ENCODE peak calls at places on chromosomes 4 and X, in six cellular contexts. T is renal cortical epithelial cell, O is NCI-H774, K is brain microvascular endothelial cell, B is GM20000, V is dorsolateral prefrontal cortex. Y is an unnamed sample.

GRCh38 chrX:102548231-102548630 is 31.7 kb upstream of the TMSB15A start:
- DNase-seq in T (no peak), O (no peak), K (no peak), B (no peak), V (no peak), Y (no peak)

GRCh38 chrX:133448512-133449076 is 33.3 kb upstream of the GPC4 start:
- DNase-seq in T (peak; percentile 12), O (no peak), K (no peak), B (no peak), V (no peak), Y (no peak)

GRCh38 chr4:165426769-165427168 is 48.0 kb downstream of the CPE start:
- DNase-seq in T (no peak), O (no peak), K (no peak), B (no peak), V (no peak), Y (no peak)

GRCh38 chr4:10655968-10656367 is 28.6 kb downstream of the CLNK start:
- DNase-seq in T (peak; percentile 43), O (no peak), K (no peak), B (no peak), V (no peak), Y (no peak)

GRCh38 chrX:68930576-68931317 is 101.9 kb downstream of the EFNB1 start:
- DNase-seq in T (peak; percentile 36), O (no peak), K (no peak), B (no peak), V (no peak), Y (no peak)

GRCh38 chr4:169854090-169854489 is 96.3 kb upstream of the HPF1 start:
- DNase-seq in T (no peak), O (no peak), K (no peak), B (no peak), V (no peak), Y (no peak)

GRCh38 chrX:20317873-20318272 is 51.2 kb upstream of the RPS6KA3 start:
- DNase-seq in T (peak; percentile 75), O (no peak), K (no peak), B (no peak), V (no peak), Y (no peak)

GRCh38 chrX:38616904-38617303 is 55.6 kb downstream of the TSPAN7 start:
- DNase-seq in T (no peak), O (no peak), K (no peak), B (no peak), V (no peak), Y (no peak)

GRCh38 chr4:168835880-168836454 is 174.1 kb downstream of the CBR4 start:
- DNase-seq in T (no peak), O (no peak), K (no peak), B (no peak), V (no peak), Y (no peak)

GRCh38 chrX:53714580-53715335 is 28.2 kb upstream of the HUWE1 start:
- DNase-seq in T (peak; percentile 25), O (no peak), K (peak; percentile 16), B (peak; percentile 36), V (no peak), Y (peak; percentile 36)

GRCh38 chr4:6695660-6696581 is 2.2 kb downstream of the S100P start:
- DNase-seq in T (no peak), O (peak; percentile 19), K (no peak), B (no peak), V (no peak), Y (no peak)

GRCh38 chr4:142355417-142355930 is 490.6 kb downstream of the INPP4B start:
- DNase-seq in T (no peak), O (no peak), K (no peak), B (no peak), V (no peak), Y (no peak)

GRCh38 chr4:99710020-99710419 is 52.4 kb upstream of the C4orf54 start:
- DNase-seq in T (peak; percentile 13), O (no peak), K (no peak), B (no peak), V (no peak), Y (no peak)

GRCh38 chrX:134585446-134585845 is 72.8 kb downstream of the PLAC1 start:
- DNase-seq in T (no peak), O (no peak), K (no peak), B (no peak), V (no peak), Y (no peak)

Y was measured in GM10248.